ENCODE peak calls at places on chromosome 1, in nine cellular contexts. L is WTC11, K is stomach, C is bronchial epithelial cell, F is nephron progenitor cell, B is AG10803, Q is foreskin fibroblast, R is B cell, X is cardiac muscle cell. S is an unnamed sample.

GRCh38 chr1:159000070-159000409 is 9.7 kb upstream of the IFI16 start:
- DNase-seq in R (no peak), X (no peak), B (no peak), K (no peak), L (no peak), F (no peak), C (no peak), Q (no peak), S (no peak)

GRCh38 chr1:195663549-195664280 is 944.5 kb downstream of the KCNT2 start:
- DNase-seq in L (no peak), C (peak; percentile 81), K (no peak), R (no peak), F (no peak), B (peak; percentile 84), X (no peak), Q (peak; percentile 91), S (no peak)

GRCh38 chr1:94819945-94820746 is at the start of gene SLC44A3:
- DNase-seq in C (no peak), L (peak; percentile 69), R (peak; percentile 35), F (peak; percentile 79), K (peak; percentile 71), X (peak; percentile 78), Q (peak; percentile 16), B (peak; percentile 39), S (peak; percentile 31)

GRCh38 chr1:240201931-240202330 is 110.2 kb downstream of the FMN2 start:
- DNase-seq in F (no peak), R (no peak), L (no peak), X (no peak), K (no peak), Q (no peak), B (no peak), C (no peak), S (no peak)

GRCh38 chr1:2556277-2557145 is at the start of gene TNFRSF14:
- DNase-seq in X (peak; percentile 13), R (peak; percentile 91), B (peak; percentile 39), L (no peak), F (no peak), Q (peak; percentile 32), C (no peak), K (peak; percentile 74), S (peak; percentile 89)

GRCh38 chr1:119327436-119328155 is 41.0 kb upstream of the HAO2 start:
- DNase-seq in R (peak; percentile 44), K (peak; percentile 31), Q (peak; percentile 56), L (peak; percentile 62), C (no peak), F (peak; percentile 91), X (peak; percentile 64), B (peak; percentile 56), S (no peak)

GRCh38 chr1:19436716-19437476 is 48.4 kb downstream of the CAPZB start:
- DNase-seq in C (peak; percentile 88), K (peak; percentile 83), F (no peak), X (no peak), B (no peak), R (no peak), Q (peak; percentile 70), L (no peak), S (no peak)

GRCh38 chr1:53663525-53664300 is 75.3 kb downstream of the GLIS1 start:
- DNase-seq in F (peak; percentile 53), R (no peak), Q (peak; percentile 26), B (no peak), C (no peak), L (no peak), X (no peak), K (no peak), S (no peak)

GRCh38 chr1:147651466-147651865 is 18.9 kb downstream of the ACP6 start:
- DNase-seq in C (no peak), R (no peak), F (peak; percentile 31), X (peak; percentile 37), Q (no peak), B (no peak), L (no peak), K (no peak), S (no peak)

GRCh38 chr1:40944326-40944725 is 35.2 kb upstream of the CTPS1 start:
- DNase-seq in F (no peak), L (no peak), Q (peak; percentile 86), K (no peak), R (no peak), X (no peak), C (peak; percentile 72), B (peak; percentile 24), S (no peak)

GRCh38 chr1:229479660-229480399 is 28.3 kb downstream of the NUP133 start:
- DNase-seq in L (no peak), F (no peak), Q (no peak), K (no peak), R (peak; percentile 39), B (no peak), X (peak; percentile 27), C (no peak), S (peak; percentile 53)

GRCh38 chr1:87826639-87827345 is 498.1 kb downstream of the LMO4 start:
- DNase-seq in K (no peak), F (no peak), B (peak; percentile 83), X (no peak), Q (peak; percentile 76), R (peak; percentile 58), L (no peak), C (peak; percentile 28), S (peak; percentile 27)

GRCh38 chr1:25064465-25065238 is 134.6 kb upstream of the RUNX3 start:
- DNase-seq in C (no peak), R (no peak), B (no peak), X (no peak), K (no peak), Q (no peak), F (no peak), L (no peak), S (no peak)

GRCh38 chr1:8082945-8083344 is 56.8 kb upstream of the ERRFI1 start:
- DNase-seq in Q (peak; percentile 71), L (no peak), B (peak; percentile 94), X (peak; percentile 12), C (no peak), F (no peak), R (no peak), K (no peak), S (no peak)

GRCh38 chr1:11059990-11060948 is at the start of gene SRM:
- DNase-seq in C (peak; percentile 77), K (peak; percentile 95), X (peak; percentile 96), R (peak; percentile 100), Q (peak; percentile 93), B (peak; percentile 85), L (peak; percentile 93), F (peak; percentile 94), S (peak; percentile 100)

DNA sequence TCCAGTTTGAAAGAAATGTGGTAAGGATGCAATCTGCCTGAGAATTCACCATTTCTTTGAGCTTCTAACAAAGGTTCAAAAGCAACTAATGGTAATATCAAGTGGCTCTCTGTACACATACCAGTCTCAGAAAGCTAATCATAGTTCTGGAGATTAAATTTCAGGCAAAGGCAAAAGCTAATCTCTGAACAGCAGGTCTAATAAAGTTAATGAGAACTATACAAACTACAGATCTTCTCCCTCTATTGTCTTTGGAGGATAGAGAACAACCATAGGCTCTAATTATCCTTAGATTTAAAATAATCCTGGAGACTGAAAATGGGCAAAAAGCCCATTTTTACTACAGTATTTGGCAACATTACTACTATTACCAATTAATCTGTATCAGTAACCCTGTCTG is 5.0 kb downstream of the DIPK1A start:
- DNase-seq in X (no peak), R (no peak), C (no peak), Q (no peak), L (no peak), B (no peak), F (no peak), K (no peak), S (no peak)
- TF ChIP-seq CTCF in X (no peak), R (no peak), C (no peak), Q (no peak), L (no peak), B (no peak), F (no peak), K (no peak), S (no peak)

GRCh38 chr1:163820748-163821147 is 499.0 kb downstream of the NUF2 start:
- DNase-seq in L (no peak), X (no peak), B (peak; percentile 16), F (no peak), K (no peak), Q (no peak), C (peak; percentile 14), R (no peak), S (no peak)
- TF ChIP-seq CTCF in L (no peak), X (peak; percentile 32), B (peak; percentile 43), F (no peak), K (no peak), Q (peak; percentile 28), C (no peak), R (no peak), S (peak; percentile 4)

GRCh38 chr1:156376146-156376545 is 7.1 kb downstream of the RHBG start:
- DNase-seq in F (no peak), R (no peak), X (no peak), C (no peak), K (no peak), Q (no peak), B (peak; percentile 68), L (no peak), S (no peak)
- TF ChIP-seq CTCF in F (no peak), R (no peak), X (peak; percentile 17), C (no peak), K (no peak), Q (no peak), B (peak; percentile 12), L (no peak), S (no peak)

GRCh38 chr1:117928881-117929339 is 511 bp downstream of the GDAP2 start:
- DNase-seq in F (peak; percentile 60), X (peak; percentile 79), K (peak; percentile 54), C (peak; percentile 63), R (no peak), B (peak; percentile 56), Q (peak; percentile 53), L (peak; percentile 61), S (peak; percentile 25)
- TF ChIP-seq CTCF in F (no peak), X (peak; percentile 19), K (no peak), C (peak; percentile 31), R (no peak), B (peak; percentile 50), Q (no peak), L (no peak), S (peak; percentile 22)

GRCh38 chr1:153546796-153547559 is 1.4 kb upstream of the S100A4 start:
- DNase-seq in B (peak; percentile 64), L (no peak), Q (no peak), F (no peak), K (no peak), C (no peak), X (no peak), R (no peak), S (no peak)
- TF ChIP-seq CTCF in B (no peak), L (no peak), Q (no peak), F (no peak), K (no peak), C (no peak), X (no peak), R (no peak), S (no peak)

S was measured in GM13977.